ENCODE peak calls at places on chromosomes 13 and 19, in eight cellular contexts. B is GM06990, W is aorta, C is colonic mucosa, R is kidney, A is ovary, I is HAP-1, E is mucosa of descending colon. Q is an unnamed sample.

GRCh38 chr19:38247734-38248268 is 8.4 kb downstream of the PPP1R14A start:
- DNase-seq in B (no peak), W (no peak), C (no peak), R (no peak), A (no peak), I (peak), E (no peak), Q (no peak)

GRCh38 chr13:101875717-101876393 is 423.4 kb downstream of the ITGBL1 start:
- DNase-seq in B (no peak), W (no peak), C (no peak), R (no peak), A (no peak), I (peak), E (no peak), Q (no peak)

GRCh38 chr13:31167490-31167889 is 5.8 kb upstream of the HSPH1 start:
- DNase-seq in B (peak), W (no peak), C (no peak), R (no peak), A (no peak), I (no peak), E (no peak), Q (no peak)

GRCh38 chr13:113937497-113938140 is 36.3 kb downstream of the C13orf46 start:
- DNase-seq in B (no peak), W (no peak), C (no peak), R (peak), A (no peak), I (no peak), E (no peak), Q (no peak)

GRCh38 chr19:55642153-55643002 is 1.1 kb upstream of the ZNF581 start:
- DNase-seq in B (peak), W (peak), C (peak), R (peak), A (peak), I (no peak), E (peak), Q (no peak)

GRCh38 chr19:4414800-4415251 is 12.4 kb downstream of the CHAF1A start:
- DNase-seq in B (no peak), W (no peak), C (no peak), R (no peak), A (peak), I (no peak), E (no peak), Q (no peak)

GRCh38 chr13:72536668-72537399 is 190.6 kb downstream of the MZT1 start:
- DNase-seq in B (no peak), W (no peak), C (peak), R (no peak), A (peak), I (no peak), E (peak), Q (no peak)

GRCh38 chr19:43704002-43704705 is 11.7 kb upstream of the IRGC start:
- DNase-seq in B (no peak), W (no peak), C (peak), R (no peak), A (no peak), I (no peak), E (no peak), Q (no peak)

GRCh38 chr13:43405457-43405856 is 381.3 kb downstream of the ENOX1 start:
- DNase-seq in B (no peak), W (no peak), C (no peak), R (no peak), A (no peak), I (no peak), E (no peak), Q (no peak)

GRCh38 chr19:2167896-2168618 is 4.3 kb downstream of the DOT1L start:
- DNase-seq in B (peak), W (peak), C (peak), R (peak), A (no peak), I (no peak), E (peak), Q (peak)

GRCh38 chr19:17686592-17687042 is 1.5 kb downstream of the UNC13A start:
- DNase-seq in B (no peak), W (peak), C (peak), R (peak), A (no peak), I (no peak), E (no peak), Q (no peak)

GRCh38 chr19:22116760-22117159 is 64.5 kb downstream of the ZNF257 start:
- DNase-seq in B (no peak), W (no peak), C (no peak), R (no peak), A (no peak), I (no peak), E (no peak), Q (no peak)

GRCh38 chr13:85565652-85566051 is 233.6 kb downstream of the SLITRK6 start:
- DNase-seq in B (no peak), W (no peak), C (no peak), R (no peak), A (no peak), I (no peak), E (no peak), Q (no peak)

GRCh38 chr13:99227909-99228688 is 27.4 kb downstream of the UBAC2 start:
- DNase-seq in B (peak), W (peak), C (no peak), R (no peak), A (no peak), I (no peak), E (no peak), Q (no peak)

GRCh38 chr13:25329706-25330105 is 28.3 kb downstream of the NUP58 start:
- DNase-seq in B (no peak), W (no peak), C (no peak), R (no peak), A (no peak), I (no peak), E (no peak), Q (no peak)

GRCh38 chr19:3655402-3656072 is 28.9 kb upstream of the CACTIN start:
- DNase-seq in B (peak), W (no peak), C (peak), R (no peak), A (peak), I (no peak), E (no peak), Q (no peak)

GRCh38 chr19:15199219-15199651 is 1.6 kb downstream of the NOTCH3 start:
- DNase-seq in B (no peak), W (no peak), C (no peak), R (no peak), A (no peak), I (no peak), E (no peak), Q (no peak)

GRCh38 chr19:15198006-15198356 is 2.8 kb downstream of the NOTCH3 start:
- DNase-seq in B (no peak), W (no peak), C (peak), R (peak), A (no peak), I (no peak), E (no peak), Q (no peak)

GRCh38 chr19:15199652-15200574 is 882 bp downstream of the NOTCH3 start:
- DNase-seq in B (no peak), W (peak), C (no peak), R (peak), A (no peak), I (peak), E (no peak), Q (peak)

GRCh38 chr19:15200575-15201364 is at the start of gene NOTCH3:
- DNase-seq in B (no peak), W (no peak), C (no peak), R (peak), A (no peak), I (peak), E (no peak), Q (no peak)

GRCh38 chr19:15201374-15202023 is 704 bp upstream of the NOTCH3 start:
- DNase-seq in B (no peak), W (no peak), C (no peak), R (no peak), A (no peak), I (no peak), E (no peak), Q (no peak)
- H3K4me3 ChIP-seq in B (no peak), W (no peak), C (no peak), R (no peak), A (no peak), I (peak), E (no peak), Q (no peak)

GRCh38 chr19:797528-798414 is 519 bp downstream of the PTBP1 start:
- DNase-seq in B (peak), W (peak), C (peak), R (peak), A (peak), I (peak), E (peak), Q (peak)

GRCh38 chr19:798415-799075 is 1.3 kb downstream of the PTBP1 start:
- DNase-seq in B (no peak), W (peak), C (peak), R (peak), A (no peak), I (no peak), E (peak), Q (peak)

GRCh38 chr19:795691-796581 is 1.3 kb upstream of the PTBP1 start:
- DNase-seq in B (no peak), W (peak), C (peak), R (peak), A (no peak), I (no peak), E (peak), Q (peak)

GRCh38 chr19:794989-795658 is 2.1 kb upstream of the PTBP1 start:
- DNase-seq in B (no peak), W (peak), C (peak), R (peak), A (no peak), I (no peak), E (no peak), Q (no peak)

GRCh38 chr19:796692-797527 is at the start of gene PTBP1:
- DNase-seq in B (peak), W (peak), C (peak), R (peak), A (peak), I (peak), E (peak), Q (peak)
- H3K4me3 ChIP-seq in B (peak), W (peak), C (peak), R (peak), A (peak), I (peak), E (peak), Q (peak)

DNA sequence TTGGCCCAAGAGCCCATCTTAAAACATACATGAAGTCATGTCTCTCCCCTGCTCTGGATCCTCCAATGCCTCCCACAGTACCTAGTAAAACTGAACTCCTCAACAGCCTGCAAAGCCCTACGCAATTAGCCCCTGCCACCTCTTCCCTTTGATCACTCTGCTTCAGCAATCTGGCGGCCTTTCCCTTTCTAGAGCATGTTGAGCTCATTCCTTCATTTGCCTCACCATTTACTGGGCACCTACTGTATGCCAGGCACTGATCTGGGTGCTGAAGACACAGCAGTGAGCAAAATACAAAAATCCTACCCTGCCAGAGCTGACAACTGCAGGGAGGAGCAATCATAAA is 2.9 kb downstream of the KEAP1 start:
- DNase-seq in B (no peak), W (no peak), C (no peak), R (no peak), A (no peak), I (no peak), E (no peak), Q (no peak)
- H3K4me3 ChIP-seq in B (no peak), W (no peak), C (no peak), R (no peak), A (no peak), I (no peak), E (no peak), Q (no peak)

GRCh38 chr19:35345671-35346111 is 2.0 kb upstream of the FFAR1 start:
- DNase-seq in B (no peak), W (no peak), C (no peak), R (no peak), A (no peak), I (no peak), E (peak), Q (no peak)

GRCh38 chr19:35348909-35349611 is 1.4 kb downstream of the FFAR1 start:
- DNase-seq in B (peak), W (no peak), C (no peak), R (peak), A (peak), I (no peak), E (peak), Q (no peak)

GRCh38 chr19:35347930-35348298 is 212 bp downstream of the FFAR1 start:
- DNase-seq in B (no peak), W (no peak), C (no peak), R (no peak), A (no peak), I (no peak), E (no peak), Q (no peak)

GRCh38 chr19:35346193-35347052 is 1.3 kb upstream of the FFAR1 start:
- DNase-seq in B (peak), W (peak), C (peak), R (peak), A (no peak), I (no peak), E (peak), Q (no peak)

DNA sequence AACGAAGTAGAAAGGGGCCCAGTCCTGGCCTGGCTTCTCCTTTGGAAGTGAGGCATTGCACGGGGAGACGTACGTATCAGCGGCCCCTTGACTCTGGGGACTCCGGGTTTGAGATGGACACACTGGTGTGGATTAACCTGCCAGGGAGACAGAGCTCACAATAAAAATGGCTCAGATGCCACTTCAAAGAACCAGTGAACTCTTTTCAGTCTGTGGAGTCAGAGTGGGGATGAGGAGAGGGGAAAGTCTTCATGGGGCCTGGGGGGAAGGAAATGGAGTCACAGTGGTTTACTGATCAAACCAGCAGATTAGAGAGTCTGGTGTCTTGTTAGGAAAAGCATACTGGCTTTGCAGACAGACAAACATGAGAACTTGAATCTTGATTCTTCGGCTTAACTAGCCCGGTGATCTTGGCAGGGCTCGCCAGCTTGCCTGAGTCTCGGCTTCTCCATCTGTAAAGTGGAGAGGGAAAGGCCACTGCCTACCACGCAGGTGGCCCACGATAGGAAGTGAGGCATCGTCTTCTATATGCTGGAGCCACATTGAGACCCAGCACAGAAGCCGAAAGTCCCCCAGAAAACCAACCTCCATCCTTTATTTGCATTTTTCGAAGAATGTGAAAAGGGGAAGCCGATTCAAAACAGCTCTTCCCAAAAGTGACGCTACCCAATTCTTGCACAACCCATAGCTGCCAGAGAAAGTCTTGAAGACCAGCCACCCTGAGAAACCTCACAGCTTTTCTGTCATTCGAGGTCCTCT is at the start of gene FFAR1:
- DNase-seq in B (peak), W (peak), C (no peak), R (peak), A (no peak), I (no peak), E (peak), Q (no peak)
- H3K4me3 ChIP-seq in B (no peak), W (no peak), C (no peak), R (no peak), A (no peak), I (no peak), E (no peak), Q (no peak)

GRCh38 chr19:58217607-58218391 is 10.9 kb upstream of the ZNF544 start:
- DNase-seq in B (no peak), W (no peak), C (no peak), R (no peak), A (no peak), I (no peak), E (no peak), Q (no peak)
- H3K4me3 ChIP-seq in B (no peak), W (no peak), C (no peak), R (no peak), A (no peak), I (no peak), E (no peak), Q (no peak)

DNA sequence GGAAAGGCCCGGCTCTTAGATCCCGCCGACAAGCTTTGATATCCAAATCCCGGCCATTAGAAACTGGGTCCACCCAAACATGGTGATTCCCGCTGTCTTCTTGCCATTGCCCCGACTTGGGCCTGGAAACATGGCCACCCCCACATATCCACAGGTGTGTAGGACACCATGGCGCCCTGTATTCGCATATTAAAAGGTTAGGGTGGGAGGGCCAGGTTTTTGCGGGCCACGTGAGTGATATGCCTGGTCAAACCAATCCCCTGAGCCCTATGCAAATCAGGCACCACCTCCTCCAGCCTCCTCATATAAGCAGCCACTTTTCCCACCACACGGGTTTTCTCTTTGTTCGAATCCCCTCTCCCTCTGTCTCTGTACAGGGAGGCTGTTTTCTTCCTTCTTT is 766.4 kb downstream of the UQCRFS1 start:
- DNase-seq in B (no peak), W (no peak), C (no peak), R (no peak), A (no peak), I (no peak), E (no peak), Q (no peak)
- H3K4me3 ChIP-seq in B (no peak), W (no peak), C (no peak), R (no peak), A (no peak), I (no peak), E (no peak), Q (no peak)

GRCh38 chr19:48397263-48397635 is 3.8 kb downstream of the GRIN2D start:
- DNase-seq in B (no peak), W (no peak), C (no peak), R (no peak), A (no peak), I (no peak), E (no peak), Q (no peak)

GRCh38 chr19:48396010-48396870 is 2.8 kb downstream of the GRIN2D start:
- DNase-seq in B (no peak), W (no peak), C (no peak), R (no peak), A (no peak), I (no peak), E (no peak), Q (no peak)

GRCh38 chr19:48397636-48398328 is 4.3 kb downstream of the GRIN2D start:
- DNase-seq in B (no peak), W (no peak), C (no peak), R (no peak), A (no peak), I (peak), E (no peak), Q (no peak)

GRCh38 chr19:48395499-48395898 is 2.0 kb downstream of the GRIN2D start:
- DNase-seq in B (no peak), W (no peak), C (no peak), R (no peak), A (no peak), I (no peak), E (no peak), Q (no peak)

GRCh38 chr19:48396871-48397176 is 3.4 kb downstream of the GRIN2D start:
- DNase-seq in B (no peak), W (no peak), C (no peak), R (no peak), A (no peak), I (no peak), E (no peak), Q (no peak)
- H3K4me3 ChIP-seq in B (no peak), W (no peak), C (no peak), R (no peak), A (no peak), I (no peak), E (no peak), Q (no peak)

GRCh38 chr13:96994030-96994848 is at the start of gene OXGR1:
- DNase-seq in B (no peak), W (peak), C (peak), R (peak), A (no peak), I (no peak), E (peak), Q (no peak)

GRCh38 chr13:96992633-96993032 is 1.6 kb downstream of the OXGR1 start:
- DNase-seq in B (no peak), W (no peak), C (no peak), R (no peak), A (no peak), I (no peak), E (no peak), Q (no peak)

GRCh38 chr13:96996097-96996496 is 1.8 kb upstream of the OXGR1 start:
- DNase-seq in B (no peak), W (no peak), C (no peak), R (no peak), A (no peak), I (no peak), E (no peak), Q (no peak)

GRCh38 chr13:96994849-96995243 is 570 bp upstream of the OXGR1 start:
- DNase-seq in B (no peak), W (no peak), C (no peak), R (no peak), A (no peak), I (no peak), E (no peak), Q (no peak)

GRCh38 chr13:96993660-96994029 is 631 bp downstream of the OXGR1 start:
- DNase-seq in B (no peak), W (no peak), C (no peak), R (no peak), A (no peak), I (no peak), E (no peak), Q (no peak)
- H3K4me3 ChIP-seq in B (no peak), W (no peak), C (peak), R (peak), A (peak), I (no peak), E (no peak), Q (peak)

GRCh38 chr19:704447-704741 is 4.3 kb upstream of the PALM start:
- DNase-seq in B (no peak), W (no peak), C (no peak), R (no peak), A (no peak), I (no peak), E (no peak), Q (no peak)

GRCh38 chr19:708154-709141 is at the start of gene PALM:
- DNase-seq in B (no peak), W (no peak), C (no peak), R (no peak), A (peak), I (peak), E (no peak), Q (no peak)

GRCh38 chr19:709196-709964 is 645 bp downstream of the PALM start:
- DNase-seq in B (no peak), W (no peak), C (no peak), R (peak), A (peak), I (no peak), E (no peak), Q (no peak)

GRCh38 chr19:703329-703650 is 5.4 kb upstream of the PALM start:
- DNase-seq in B (no peak), W (no peak), C (no peak), R (no peak), A (no peak), I (no peak), E (no peak), Q (no peak)

DNA sequence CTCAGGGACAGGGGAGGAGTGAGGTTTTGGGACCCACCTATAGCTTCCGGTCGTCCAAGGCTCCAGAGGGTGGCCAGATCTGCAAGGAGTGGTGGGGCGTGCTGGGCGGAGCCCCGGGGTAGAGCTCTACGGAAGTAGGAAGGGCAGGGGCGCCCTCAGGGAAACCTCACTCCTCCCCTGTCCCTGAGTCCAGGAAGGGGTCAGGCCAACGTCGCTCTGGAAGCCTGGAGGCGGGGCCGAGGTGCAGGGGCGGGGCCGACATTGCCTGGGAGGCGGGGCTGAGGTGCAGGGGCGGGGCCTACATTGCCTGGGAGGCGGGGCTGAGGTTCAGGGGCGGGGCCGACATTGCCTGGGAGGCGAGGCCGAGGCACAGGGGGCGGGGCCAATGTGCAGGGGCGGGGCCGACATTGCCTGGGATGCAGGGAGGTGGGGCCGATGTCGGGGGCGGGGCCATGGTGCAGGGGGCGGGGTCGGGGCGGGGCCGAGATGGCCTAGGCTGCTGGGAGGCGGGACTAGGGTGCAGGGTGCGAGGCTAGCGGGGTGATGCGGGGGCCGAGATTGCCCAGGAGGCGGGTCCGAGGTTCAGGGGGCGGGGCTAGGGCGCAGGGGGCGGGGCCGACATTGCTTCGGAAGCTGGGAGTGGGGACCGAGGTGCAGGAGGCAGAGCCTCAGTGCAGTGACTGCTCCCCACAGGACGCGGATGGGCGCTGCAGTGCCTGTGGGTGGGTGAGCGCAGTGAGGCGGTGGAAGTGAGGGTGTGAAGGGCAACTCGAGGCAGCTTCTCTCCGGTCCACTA is 4.9 kb upstream of the PALM start:
- DNase-seq in B (peak), W (peak), C (peak), R (peak), A (peak), I (peak), E (peak), Q (peak)
- H3K4me3 ChIP-seq in B (no peak), W (no peak), C (no peak), R (no peak), A (peak), I (peak), E (no peak), Q (no peak)